ENCODE peak calls at places on chromosomes 1 and 21, in six cellular contexts. One of them, this sample, is unnamed.

GRCh38 chr1:118300808-118301207 is 115.8 kb upstream of the SPAG17 start:
- DNase-seq in mammary epithelial cell: no peak
- DNase-seq in PC-3: no peak
- DNase-seq in PC-9: no peak
- DNase-seq in HCT116: no peak
- DNase-seq in hepatocyte: no peak
- DNase-seq in this sample: no peak

GRCh38 chr1:107936498-107937481 is 28.2 kb downstream of the VAV3 start:
- DNase-seq in mammary epithelial cell: peak
- DNase-seq in hepatocyte: peak
- DNase-seq in HCT116: peak
- DNase-seq in PC-3: peak
- DNase-seq in PC-9: peak
- DNase-seq in this sample: peak

GRCh38 chr1:96684737-96685136 is 36.8 kb upstream of the PTBP2 start:
- DNase-seq in hepatocyte: no peak
- DNase-seq in PC-3: no peak
- DNase-seq in PC-9: no peak
- DNase-seq in mammary epithelial cell: no peak
- DNase-seq in HCT116: no peak
- DNase-seq in this sample: no peak

GRCh38 chr21:33647560-33647959 is 5.3 kb downstream of the ITSN1 start:
- DNase-seq in hepatocyte: no peak
- DNase-seq in mammary epithelial cell: no peak
- DNase-seq in HCT116: no peak
- DNase-seq in PC-9: no peak
- DNase-seq in PC-3: no peak
- DNase-seq in this sample: no peak

GRCh38 chr1:206714331-206715058 is 29.8 kb downstream of the MAPKAPK2 start:
- DNase-seq in PC-9: peak
- DNase-seq in hepatocyte: peak
- DNase-seq in HCT116: no peak
- DNase-seq in PC-3: peak
- DNase-seq in mammary epithelial cell: peak
- DNase-seq in this sample: peak

GRCh38 chr1:20448626-20449215 is 37.3 kb downstream of the CAMK2N1 start:
- DNase-seq in PC-3: no peak
- DNase-seq in mammary epithelial cell: no peak
- DNase-seq in PC-9: no peak
- DNase-seq in HCT116: no peak
- DNase-seq in hepatocyte: no peak
- DNase-seq in this sample: no peak

GRCh38 chr1:207838156-207839082 is 72.5 kb downstream of the CD34 start:
- DNase-seq in PC-9: no peak
- DNase-seq in PC-3: no peak
- DNase-seq in hepatocyte: peak
- DNase-seq in HCT116: no peak
- DNase-seq in mammary epithelial cell: no peak
- DNase-seq in this sample: no peak

GRCh38 chr1:192475970-192476369 is 99.6 kb upstream of the RGS1 start:
- DNase-seq in PC-3: no peak
- DNase-seq in hepatocyte: no peak
- DNase-seq in HCT116: no peak
- DNase-seq in mammary epithelial cell: peak
- DNase-seq in PC-9: no peak
- DNase-seq in this sample: no peak

GRCh38 chr1:200628223-200628868 is 7.8 kb upstream of the KIF14 start:
- DNase-seq in HCT116: no peak
- DNase-seq in PC-9: no peak
- DNase-seq in PC-3: no peak
- DNase-seq in mammary epithelial cell: no peak
- DNase-seq in hepatocyte: no peak
- DNase-seq in this sample: no peak

GRCh38 chr21:41943468-41944250 is 10.2 kb downstream of the C2CD2 start:
- DNase-seq in hepatocyte: no peak
- DNase-seq in HCT116: no peak
- DNase-seq in mammary epithelial cell: no peak
- DNase-seq in PC-3: no peak
- DNase-seq in PC-9: no peak
- DNase-seq in this sample: no peak

GRCh38 chr1:220983877-220984635 is 104.8 kb downstream of the HLX start:
- DNase-seq in hepatocyte: no peak
- DNase-seq in PC-3: no peak
- DNase-seq in mammary epithelial cell: no peak
- DNase-seq in HCT116: peak
- DNase-seq in PC-9: no peak
- DNase-seq in this sample: no peak

GRCh38 chr1:59516881-59517280 is 220.0 kb downstream of the FGGY start:
- DNase-seq in hepatocyte: no peak
- DNase-seq in HCT116: no peak
- DNase-seq in PC-3: no peak
- DNase-seq in PC-9: no peak
- DNase-seq in mammary epithelial cell: no peak
- DNase-seq in this sample: no peak

GRCh38 chr21:41160036-41160435 is 7.9 kb upstream of the BACE2 start:
- DNase-seq in PC-9: no peak
- DNase-seq in mammary epithelial cell: no peak
- DNase-seq in HCT116: no peak
- DNase-seq in PC-3: no peak
- DNase-seq in hepatocyte: no peak
- DNase-seq in this sample: no peak

GRCh38 chr1:51941528-51941927 is 49.0 kb downstream of the RAB3B start:
- DNase-seq in PC-9: no peak
- DNase-seq in hepatocyte: no peak
- DNase-seq in HCT116: peak
- DNase-seq in mammary epithelial cell: peak
- DNase-seq in PC-3: no peak
- DNase-seq in this sample: no peak

GRCh38 chr1:237226177-237226944 is 184.4 kb downstream of the RYR2 start:
- DNase-seq in hepatocyte: no peak
- DNase-seq in mammary epithelial cell: no peak
- DNase-seq in HCT116: no peak
- DNase-seq in PC-9: no peak
- DNase-seq in PC-3: no peak
- DNase-seq in this sample: no peak

GRCh38 chr1:183600136-183600535 is 9.9 kb upstream of the NCF2 start:
- DNase-seq in hepatocyte: no peak
- DNase-seq in mammary epithelial cell: peak
- DNase-seq in HCT116: no peak
- DNase-seq in PC-3: peak
- DNase-seq in PC-9: peak
- DNase-seq in this sample: peak

GRCh38 chr1:117093091-117093534 is 28.4 kb downstream of the TRIM45 start:
- DNase-seq in PC-9: peak
- DNase-seq in HCT116: no peak
- DNase-seq in mammary epithelial cell: peak
- DNase-seq in PC-3: peak
- DNase-seq in hepatocyte: peak
- DNase-seq in this sample: peak

GRCh38 chr1:234216116-234216703 is 157.0 kb upstream of the COA6 start:
- DNase-seq in mammary epithelial cell: no peak
- DNase-seq in hepatocyte: no peak
- DNase-seq in HCT116: no peak
- DNase-seq in PC-9: no peak
- DNase-seq in PC-3: no peak
- DNase-seq in this sample: no peak

GRCh38 chr1:234212764-234213406 is 160.4 kb upstream of the COA6 start:
- DNase-seq in HCT116: no peak
- DNase-seq in PC-9: peak
- DNase-seq in hepatocyte: peak
- DNase-seq in PC-3: peak
- DNase-seq in mammary epithelial cell: peak
- DNase-seq in this sample: peak

GRCh38 chr1:234214911-234215892 is 158.1 kb upstream of the COA6 start:
- DNase-seq in mammary epithelial cell: peak
- DNase-seq in PC-3: no peak
- DNase-seq in PC-9: peak
- DNase-seq in HCT116: no peak
- DNase-seq in hepatocyte: peak
- DNase-seq in this sample: no peak

GRCh38 chr1:234213576-234214128 is 159.6 kb upstream of the COA6 start:
- DNase-seq in hepatocyte: no peak
- DNase-seq in HCT116: no peak
- DNase-seq in PC-9: no peak
- DNase-seq in mammary epithelial cell: no peak
- DNase-seq in PC-3: no peak
- DNase-seq in this sample: no peak

GRCh38 chr1:234214129-234214910 is 158.9 kb upstream of the COA6 start:
- DNase-seq in hepatocyte: peak
- DNase-seq in HCT116: no peak
- DNase-seq in mammary epithelial cell: peak
- DNase-seq in PC-9: no peak
- DNase-seq in PC-3: peak
- DNase-seq in this sample: no peak
- TF ChIP-seq EZH2 in hepatocyte: peak
- TF ChIP-seq EZH2 in HCT116: no peak
- TF ChIP-seq EZH2 in mammary epithelial cell: no peak
- TF ChIP-seq EZH2 in PC-9: no peak
- TF ChIP-seq EZH2 in PC-3: no peak
- TF ChIP-seq EZH2 in this sample: peak

DNA sequence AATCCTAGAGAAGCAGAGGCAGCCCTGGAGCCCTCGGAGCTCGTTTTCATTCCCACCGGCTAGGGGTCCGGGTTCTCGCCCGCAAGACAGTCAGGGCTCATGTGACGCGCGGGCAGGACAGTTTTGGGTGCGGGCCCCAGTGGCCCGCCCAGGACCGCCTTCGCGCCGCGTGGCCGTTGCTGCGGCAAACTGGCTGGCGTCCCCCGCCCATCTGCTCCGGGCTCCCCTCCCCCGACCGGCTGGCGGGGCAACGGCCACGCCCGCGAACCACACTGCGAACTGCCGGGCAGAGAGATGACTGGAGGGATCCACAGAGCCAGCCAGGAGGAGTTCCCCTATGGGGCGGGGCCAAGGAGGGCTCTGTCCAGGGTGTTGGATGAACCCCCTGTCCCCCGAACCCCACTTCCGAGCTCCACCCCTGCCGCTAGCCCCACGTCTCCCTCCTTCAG is 899 bp upstream of the HES2 start:
- DNase-seq in HCT116: no peak
- DNase-seq in mammary epithelial cell: no peak
- DNase-seq in PC-3: no peak
- DNase-seq in hepatocyte: no peak
- DNase-seq in PC-9: no peak
- DNase-seq in this sample: no peak
- TF ChIP-seq EZH2 in HCT116: no peak
- TF ChIP-seq EZH2 in mammary epithelial cell: no peak
- TF ChIP-seq EZH2 in PC-3: no peak
- TF ChIP-seq EZH2 in hepatocyte: no peak
- TF ChIP-seq EZH2 in PC-9: no peak
- TF ChIP-seq EZH2 in this sample: no peak

DNA sequence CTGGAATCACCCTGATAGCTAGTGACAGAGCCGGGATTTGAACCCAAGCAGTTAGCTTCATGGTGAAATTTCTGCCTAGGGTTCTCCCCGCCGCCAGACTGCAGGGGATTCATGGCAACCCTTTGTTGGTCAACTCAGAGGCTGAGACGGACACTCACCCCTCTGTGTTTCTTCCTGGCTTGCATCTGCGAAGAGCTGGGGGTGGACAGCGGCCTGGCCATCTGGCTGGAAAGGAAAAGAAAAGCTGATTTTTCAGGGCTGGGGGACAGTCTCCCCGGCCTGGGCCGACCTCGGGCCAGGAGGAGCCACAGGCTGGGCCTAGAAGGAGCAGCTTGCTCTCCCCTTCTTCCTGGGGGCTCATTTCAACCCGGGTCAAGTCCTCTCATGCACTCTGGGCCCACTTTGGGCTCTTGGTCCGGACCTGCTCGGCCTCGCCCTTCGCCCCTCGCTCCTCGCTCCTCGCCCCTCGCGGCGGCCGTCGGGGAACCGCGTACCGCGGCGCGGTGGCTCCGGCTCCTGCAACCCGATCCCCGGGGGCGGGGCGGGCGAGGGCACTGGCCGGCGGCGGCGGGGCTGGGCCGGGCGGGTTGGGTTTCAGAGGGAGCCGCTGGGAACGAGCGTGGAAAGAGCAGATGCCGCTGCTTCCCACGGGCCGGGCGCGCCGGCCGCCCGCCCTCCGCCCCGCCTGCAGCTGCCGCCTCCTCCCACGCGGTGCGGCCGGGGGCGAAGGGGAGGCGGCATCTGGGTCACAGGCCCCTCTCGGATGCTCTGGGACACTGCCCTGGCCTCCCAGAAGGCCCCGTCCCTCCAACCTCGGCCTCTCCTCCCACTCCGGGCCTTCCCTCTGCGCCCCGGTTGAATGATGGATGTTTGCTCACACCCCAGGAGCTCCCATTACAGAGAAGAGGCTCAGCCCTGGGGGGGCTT is 6.7 kb downstream of the HEYL start:
- DNase-seq in HCT116: no peak
- DNase-seq in PC-9: no peak
- DNase-seq in mammary epithelial cell: no peak
- DNase-seq in PC-3: peak
- DNase-seq in hepatocyte: peak
- DNase-seq in this sample: peak
- TF ChIP-seq EZH2 in HCT116: no peak
- TF ChIP-seq EZH2 in PC-9: no peak
- TF ChIP-seq EZH2 in mammary epithelial cell: no peak
- TF ChIP-seq EZH2 in PC-3: no peak
- TF ChIP-seq EZH2 in hepatocyte: no peak
- TF ChIP-seq EZH2 in this sample: no peak

GRCh38 chr1:110210604-110211502 is 739 bp downstream of the KCNC4 start:
- DNase-seq in mammary epithelial cell: peak
- DNase-seq in PC-3: peak
- DNase-seq in HCT116: no peak
- DNase-seq in PC-9: no peak
- DNase-seq in hepatocyte: peak
- DNase-seq in this sample: peak
- TF ChIP-seq EZH2 in mammary epithelial cell: no peak
- TF ChIP-seq EZH2 in PC-3: no peak
- TF ChIP-seq EZH2 in HCT116: no peak
- TF ChIP-seq EZH2 in PC-9: no peak
- TF ChIP-seq EZH2 in hepatocyte: peak
- TF ChIP-seq EZH2 in this sample: no peak

GRCh38 chr1:210254298-210254697 is 21.7 kb downstream of the SERTAD4 start:
- DNase-seq in PC-9: no peak
- DNase-seq in HCT116: no peak
- DNase-seq in mammary epithelial cell: no peak
- DNase-seq in PC-3: no peak
- DNase-seq in hepatocyte: no peak
- DNase-seq in this sample: no peak
- TF ChIP-seq EZH2 in PC-9: no peak
- TF ChIP-seq EZH2 in HCT116: no peak
- TF ChIP-seq EZH2 in mammary epithelial cell: no peak
- TF ChIP-seq EZH2 in PC-3: no peak
- TF ChIP-seq EZH2 in hepatocyte: no peak
- TF ChIP-seq EZH2 in this sample: no peak

DNA sequence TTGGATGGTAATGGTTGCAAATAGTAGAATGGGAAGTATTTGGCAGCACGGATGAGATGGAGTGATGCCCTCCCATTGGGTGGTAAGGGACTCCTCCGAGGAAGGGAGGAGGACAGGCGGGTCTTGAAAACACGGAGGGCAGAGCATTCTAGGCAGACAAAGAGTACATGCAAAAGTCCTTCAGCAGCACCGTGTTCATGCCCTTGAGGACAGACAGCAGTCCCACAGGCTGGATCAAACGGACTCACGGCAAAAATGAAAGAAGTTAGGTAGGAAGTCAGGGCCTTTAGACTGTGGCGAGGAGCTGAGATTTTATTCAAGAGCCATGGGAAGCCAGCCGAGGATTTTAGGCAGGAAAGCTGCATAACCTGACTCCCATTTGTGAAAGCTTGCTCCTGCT is 253.9 kb downstream of the RHOU start:
- DNase-seq in hepatocyte: no peak
- DNase-seq in mammary epithelial cell: no peak
- DNase-seq in PC-9: no peak
- DNase-seq in HCT116: no peak
- DNase-seq in PC-3: no peak
- DNase-seq in this sample: no peak
- TF ChIP-seq EZH2 in hepatocyte: no peak
- TF ChIP-seq EZH2 in mammary epithelial cell: no peak
- TF ChIP-seq EZH2 in PC-9: no peak
- TF ChIP-seq EZH2 in HCT116: no peak
- TF ChIP-seq EZH2 in PC-3: no peak
- TF ChIP-seq EZH2 in this sample: no peak